ENCODE peak calls at places on chromosome 17, in four cellular contexts. Z, D, S and W are unnamed samples.

GRCh38 chr17:78974635-78975591 is 4.8 kb downstream of the LGALS3BP start:
- DNase-seq in Z (no peak), D (peak; percentile 64), S (no peak), W (peak; percentile 88)

GRCh38 chr17:79574108-79574507 is 36.7 kb downstream of the RBFOX3 start:
- DNase-seq in Z (no peak), D (no peak), S (no peak), W (no peak)

GRCh38 chr17:30921544-30922196 is at the start of gene ADAP2:
- DNase-seq in Z (peak; percentile 87), D (peak; percentile 68), S (no peak), W (peak; percentile 68)

GRCh38 chr17:49076575-49077384 is 55.8 kb upstream of the B4GALNT2 start:
- DNase-seq in Z (no peak), D (no peak), S (no peak), W (no peak)

GRCh38 chr17:750431-751037 is 1.5 kb downstream of the GEMIN4 start:
- DNase-seq in Z (no peak), D (no peak), S (no peak), W (no peak)

GRCh38 chr17:41523787-41524186 is 4.3 kb downstream of the KRT19 start:
- DNase-seq in Z (no peak), D (no peak), S (peak; percentile 50), W (no peak)

GRCh38 chr17:17970699-17971430 is 1.3 kb downstream of the TOM1L2 start:
- DNase-seq in Z (no peak), D (no peak), S (no peak), W (no peak)

GRCh38 chr17:50361561-50362480 is 11.2 kb downstream of the MRPL27 start:
- DNase-seq in Z (no peak), D (no peak), S (no peak), W (peak; percentile 55)

GRCh38 chr17:7204828-7205461 is 14.7 kb downstream of the DLG4 start:
- DNase-seq in Z (peak; percentile 89), D (peak; percentile 89), S (peak; percentile 95), W (peak; percentile 83)

GRCh38 chr17:61325382-61326073 is 74.1 kb upstream of the TBX2 start:
- DNase-seq in Z (no peak), D (no peak), S (no peak), W (no peak)

GRCh38 chr17:83182620-83183063 is 103.2 kb downstream of the METRNL start:
- DNase-seq in Z (no peak), D (no peak), S (no peak), W (peak; percentile 86)

GRCh38 chr17:63694229-63694973 is 5.5 kb downstream of the LIMD2 start:
- DNase-seq in Z (no peak), D (no peak), S (no peak), W (no peak)

GRCh38 chr17:1007310-1008007 is 10.5 kb downstream of the TIMM22 start:
- DNase-seq in Z (no peak), D (no peak), S (no peak), W (no peak)

GRCh38 chr17:19317359-19318095 is 45.0 kb downstream of the B9D1 start:
- DNase-seq in Z (peak; percentile 87), D (peak; percentile 85), S (peak; percentile 89), W (no peak)

GRCh38 chr17:71470062-71470461 is 650.8 kb upstream of the SOX9 start:
- DNase-seq in Z (no peak), D (no peak), S (no peak), W (no peak)

GRCh38 chr17:30824002-30824355 is 513 bp downstream of the CRLF3 start:
- DNase-seq in Z (no peak), D (no peak), S (peak; percentile 37), W (no peak)

GRCh38 chr17:41777579-41778188 is 8.8 kb downstream of the JUP start:
- DNase-seq in Z (peak; percentile 88), D (peak; percentile 83), S (peak; percentile 95), W (no peak)

GRCh38 chr17:14098246-14098645 is 28.9 kb downstream of the COX10 start:
- DNase-seq in Z (no peak), D (no peak), S (no peak), W (no peak)

GRCh38 chr17:43027091-43028032 is 2.3 kb downstream of the RND2 start:
- DNase-seq in Z (no peak), D (no peak), S (no peak), W (no peak)

GRCh38 chr17:78044280-78044835 is 84.2 kb downstream of the TMC6 start:
- DNase-seq in Z (no peak), D (no peak), S (no peak), W (no peak)

DNA sequence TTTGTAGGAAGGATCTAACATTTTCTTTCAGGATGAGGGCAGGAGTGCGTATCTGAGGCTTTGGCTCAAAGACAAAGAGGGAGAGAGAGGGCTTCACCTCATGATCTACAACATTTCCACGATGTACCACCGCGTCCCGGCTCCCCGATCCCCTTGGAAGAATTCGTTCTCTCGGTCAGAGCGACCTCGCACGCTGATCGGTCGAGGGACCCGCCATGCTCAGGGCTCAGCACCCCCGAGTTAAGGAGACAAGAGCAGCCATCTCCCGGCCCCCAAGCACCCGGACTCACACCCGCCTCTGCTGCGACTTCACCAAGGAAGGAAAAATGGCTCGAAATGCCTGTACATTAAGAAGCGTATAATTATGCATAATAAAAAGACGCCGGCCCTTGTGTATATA is 89.5 kb upstream of the RPL38 start:
- DNase-seq in Z (no peak), D (no peak), S (no peak), W (no peak)
- H3K9me3 ChIP-seq in Z (no peaks in the 10 kb centered on the region), D (no peaks in the 10 kb centered on the region), S (no peaks in the 10 kb centered on the region), W (no peaks in the 10 kb centered on the region)

GRCh38 chr17:69451416-69452394 is 37.2 kb downstream of the MAP2K6 start:
- DNase-seq in Z (no peak), D (no peak), S (no peak), W (no peak)

GRCh38 chr17:69450857-69451410 is 36.4 kb downstream of the MAP2K6 start:
- DNase-seq in Z (no peak), D (no peak), S (no peak), W (no peak)

GRCh38 chr17:69455040-69455439 is 40.5 kb downstream of the MAP2K6 start:
- DNase-seq in Z (no peak), D (no peak), S (no peak), W (no peak)

GRCh38 chr17:69454051-69454450 is 39.6 kb downstream of the MAP2K6 start:
- DNase-seq in Z (no peak), D (no peak), S (no peak), W (no peak)

GRCh38 chr17:69452664-69453260 is 38.3 kb downstream of the MAP2K6 start:
- DNase-seq in Z (no peak), D (no peak), S (no peak), W (no peak)
- TF ChIP-seq CTCF in Z (no peak), D (no peak), S (no peak), W (no peak)

GRCh38 chr17:73148540-73149334 is 16.1 kb upstream of the SSTR2 start:
- DNase-seq in Z (no peak), D (no peak), S (no peak), W (no peak)
- H3K9me3 ChIP-seq in Z (no peaks in the 10 kb centered on the region), D (peaks cover 28% of the 10 kb centered on the region), S (no peaks in the 10 kb centered on the region), W (peaks cover 7% of the 10 kb centered on the region)

GRCh38 chr17:36857698-36858097 is 79.6 kb upstream of the LHX1 start:
- DNase-seq in Z (no peak), D (no peak), S (no peak), W (no peak)

GRCh38 chr17:36856169-36856568 is 81.1 kb upstream of the LHX1 start:
- DNase-seq in Z (no peak), D (no peak), S (no peak), W (no peak)

GRCh38 chr17:36858119-36859002 is 78.9 kb upstream of the LHX1 start:
- DNase-seq in Z (no peak), D (no peak), S (no peak), W (no peak)

GRCh38 chr17:36855459-36855858 is 81.8 kb upstream of the LHX1 start:
- DNase-seq in Z (no peak), D (no peak), S (no peak), W (no peak)

GRCh38 chr17:36856921-36857381 is 80.3 kb upstream of the LHX1 start:
- DNase-seq in Z (no peak), D (no peak), S (no peak), W (no peak)
- TF ChIP-seq CTCF in Z (no peak), D (no peak), S (no peak), W (no peak)

DNA sequence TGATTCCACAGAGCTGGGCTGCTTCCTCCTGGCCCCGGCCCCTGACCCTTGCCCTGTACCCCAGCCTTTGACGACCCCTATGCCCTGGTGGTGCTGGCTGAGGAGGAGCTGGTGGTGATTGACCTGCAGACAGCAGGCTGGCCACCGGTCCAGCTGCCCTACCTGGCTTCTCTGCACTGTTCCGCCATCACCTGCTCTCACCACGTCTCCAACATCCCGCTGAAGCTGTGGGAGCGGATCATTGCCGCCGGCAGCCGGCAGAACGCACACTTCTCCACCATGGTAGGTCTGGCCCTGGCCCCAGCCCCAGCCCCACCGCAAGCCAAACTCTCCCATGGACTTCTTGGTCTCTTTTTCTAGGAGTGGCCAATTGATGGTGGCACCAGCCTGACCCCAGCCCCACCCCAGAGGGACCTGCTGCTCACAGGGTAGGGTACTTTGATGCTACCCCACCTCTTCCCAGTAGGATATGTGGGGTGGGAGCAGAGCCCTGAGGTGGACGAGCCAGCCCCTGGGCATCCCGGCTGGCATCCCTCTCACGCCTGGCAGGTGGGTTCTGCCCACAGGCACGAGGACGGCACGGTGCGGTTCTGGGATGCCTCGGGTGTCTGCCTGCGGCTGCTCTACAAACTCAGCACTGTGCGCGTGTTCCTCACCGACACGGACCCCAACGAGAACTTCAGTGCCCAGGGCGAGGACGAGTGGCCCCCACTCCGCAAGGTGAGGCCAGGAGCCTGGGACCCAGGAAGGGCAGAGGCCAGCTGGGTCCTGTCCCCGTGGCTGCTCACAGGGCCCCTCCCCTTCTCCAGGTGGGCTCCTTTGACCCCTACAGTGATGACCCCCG is 19.0 kb upstream of the MYO15B start:
- DNase-seq in Z (no peak), D (no peak), S (no peak), W (no peak)
- H3K9me3 ChIP-seq in Z (no peaks in the 10 kb centered on the region), D (no peaks in the 10 kb centered on the region), S (no peaks in the 10 kb centered on the region), W (no peaks in the 10 kb centered on the region)

GRCh38 chr17:80656590-80656989 is 112.0 kb downstream of the RPTOR start:
- DNase-seq in Z (no peak), D (no peak), S (no peak), W (no peak)

GRCh38 chr17:80658821-80659220 is 114.2 kb downstream of the RPTOR start:
- DNase-seq in Z (no peak), D (no peak), S (no peak), W (no peak)

GRCh38 chr17:80659651-80660050 is 115.0 kb downstream of the RPTOR start:
- DNase-seq in Z (no peak), D (no peak), S (no peak), W (no peak)

GRCh38 chr17:80655588-80655987 is 111.0 kb downstream of the RPTOR start:
- DNase-seq in Z (no peak), D (no peak), S (no peak), W (no peak)

DNA sequence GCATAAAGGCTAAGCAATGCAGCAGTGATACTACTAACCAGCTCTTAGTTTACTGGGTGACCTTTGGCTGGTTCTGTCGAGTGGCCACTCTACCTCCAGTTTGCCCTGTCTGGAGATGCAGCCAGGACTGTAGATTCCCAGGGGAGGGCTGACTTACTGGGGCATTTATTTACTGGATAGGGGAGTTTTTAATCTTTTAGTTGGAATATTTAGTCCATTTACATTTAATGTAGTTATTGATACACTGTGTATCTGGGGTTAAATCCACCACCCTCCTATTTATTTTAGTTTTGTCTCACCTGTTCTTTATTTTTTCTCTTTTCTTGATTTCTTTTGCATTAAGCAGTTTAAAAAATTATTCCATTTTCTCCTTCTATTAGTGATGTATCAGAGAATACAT is 112.9 kb downstream of the RPTOR start:
- DNase-seq in Z (no peak), D (no peak), S (no peak), W (no peak)
- TF ChIP-seq CTCF in Z (no peak), D (no peak), S (no peak), W (no peak)

GRCh38 chr17:53896047-53896446 is 73.3 kb downstream of the KIF2B start:
- DNase-seq in Z (no peak), D (no peak), S (no peak), W (no peak)
- H3K9me3 ChIP-seq in Z (no peaks in the 10 kb centered on the region), D (peaks cover 8% of the 10 kb centered on the region), S (no peaks in the 10 kb centered on the region), W (no peaks in the 10 kb centered on the region)